ENCODE peak calls at places on chromosomes 11 and 22, in six cellular contexts. D, U, B, E, Q and I are unnamed samples.

GRCh38 chr11:64809781-64810241 is 540 bp downstream of the MEN1 start:
- DNase-seq in D (no peak), U (peak), B (no peak), E (no peak), Q (no peak), I (peak)

GRCh38 chr11:134661660-134662059 is 249.6 kb upstream of the B3GAT1 start:
- DNase-seq in D (no peak), U (no peak), B (peak), E (no peak), Q (no peak), I (no peak)

GRCh38 chr22:23696326-23696851 is 5.6 kb downstream of the RGL4 start:
- DNase-seq in D (no peak), U (no peak), B (peak), E (peak), Q (peak), I (no peak)

GRCh38 chr11:8234425-8234821 is 29.3 kb downstream of the LMO1 start:
- DNase-seq in D (no peak), U (peak), B (no peak), E (no peak), Q (no peak), I (no peak)

GRCh38 chr11:34870548-34871209 is 45.5 kb downstream of the APIP start:
- DNase-seq in D (no peak), U (no peak), B (no peak), E (no peak), Q (no peak), I (no peak)

GRCh38 chr22:49963647-49964026 is 3.1 kb downstream of the PIM3 start:
- DNase-seq in D (no peak), U (no peak), B (peak), E (peak), Q (no peak), I (peak)

GRCh38 chr11:111476366-111476765 is 35.8 kb downstream of the BTG4 start:
- DNase-seq in D (no peak), U (no peak), B (no peak), E (no peak), Q (no peak), I (no peak)

GRCh38 chr22:31286360-31287255 is 5.7 kb downstream of the PIK3IP1 start:
- DNase-seq in D (no peak), U (no peak), B (peak), E (peak), Q (peak), I (peak)

GRCh38 chr11:109853156-109853776 is 239.9 kb upstream of the ZC3H12C start:
- DNase-seq in D (peak), U (peak), B (no peak), E (peak), Q (no peak), I (no peak)

GRCh38 chr11:14334193-14334592 is 24.8 kb downstream of the RRAS2 start:
- DNase-seq in D (no peak), U (no peak), B (no peak), E (no peak), Q (no peak), I (no peak)

GRCh38 chr22:46469701-46470100 is 67.7 kb downstream of the CELSR1 start:
- DNase-seq in D (no peak), U (no peak), B (no peak), E (no peak), Q (no peak), I (no peak)

GRCh38 chr11:19200410-19201201 is 1.2 kb downstream of the CSRP3 start:
- DNase-seq in D (no peak), U (peak), B (no peak), E (no peak), Q (no peak), I (no peak)

GRCh38 chr11:134119094-134119493 is 50.2 kb downstream of the JAM3 start:
- DNase-seq in D (no peak), U (no peak), B (no peak), E (peak), Q (no peak), I (no peak)

GRCh38 chr11:73147771-73148681 is 5.9 kb upstream of the FCHSD2 start:
- DNase-seq in D (no peak), U (peak), B (no peak), E (no peak), Q (no peak), I (peak)

GRCh38 chr22:36286096-36286957 is 33.4 kb downstream of the APOL1 start:
- DNase-seq in D (peak), U (peak), B (peak), E (peak), Q (peak), I (peak)

GRCh38 chr11:17439316-17439782 is 37.3 kb downstream of the ABCC8 start:
- DNase-seq in D (no peak), U (peak), B (peak), E (no peak), Q (no peak), I (no peak)

GRCh38 chr11:108873938-108874337 is 209.1 kb downstream of the DDX10 start:
- DNase-seq in D (no peak), U (no peak), B (no peak), E (no peak), Q (no peak), I (no peak)

GRCh38 chr22:35172452-35172851 is 84.8 kb upstream of the HMGXB4 start:
- DNase-seq in D (no peak), U (no peak), B (no peak), E (no peak), Q (no peak), I (no peak)

GRCh38 chr11:82682003-82682751 is 51.5 kb downstream of the FAM181B start:
- DNase-seq in D (peak), U (peak), B (no peak), E (peak), Q (no peak), I (no peak)

GRCh38 chr11:1410366-1411291 is 20.9 kb downstream of the BRSK2 start:
- DNase-seq in D (no peak), U (no peak), B (no peak), E (no peak), Q (no peak), I (no peak)

GRCh38 chr22:30947163-30947820 is 21.3 kb downstream of the MORC2 start:
- DNase-seq in D (no peak), U (no peak), B (no peak), E (no peak), Q (no peak), I (peak)

GRCh38 chr11:134656861-134657540 is 245.0 kb upstream of the B3GAT1 start:
- DNase-seq in D (no peak), U (no peak), B (peak), E (peak), Q (no peak), I (peak)

GRCh38 chr11:121967131-121967689 is 148.8 kb downstream of the BLID start:
- DNase-seq in D (no peak), U (no peak), B (no peak), E (no peak), Q (no peak), I (no peak)

GRCh38 chr22:46044718-46045458 is 67.9 kb upstream of the WNT7B start:
- DNase-seq in D (no peak), U (peak), B (no peak), E (no peak), Q (peak), I (peak)

GRCh38 chr11:57778318-57779037 is 16.9 kb downstream of the CTNND1 start:
- DNase-seq in D (peak), U (peak), B (peak), E (no peak), Q (no peak), I (peak)

GRCh38 chr11:19279455-19279854 is 38.7 kb upstream of the E2F8 start:
- DNase-seq in D (no peak), U (no peak), B (no peak), E (peak), Q (no peak), I (no peak)

GRCh38 chr22:48782817-48783511 is 1044.7 kb downstream of the BRD1 start:
- DNase-seq in D (no peak), U (no peak), B (no peak), E (no peak), Q (no peak), I (no peak)

GRCh38 chr11:1531961-1532586 is 40.0 kb downstream of the DUSP8 start:
- DNase-seq in D (peak), U (no peak), B (peak), E (no peak), Q (no peak), I (no peak)

GRCh38 chr11:581752-582151 is 5.5 kb downstream of the PHRF1 start:
- DNase-seq in D (no peak), U (no peak), B (no peak), E (no peak), Q (no peak), I (no peak)

GRCh38 chr11:119433369-119433749 is 10.4 kb upstream of the THY1 start:
- DNase-seq in D (no peak), U (peak), B (no peak), E (no peak), Q (no peak), I (no peak)

GRCh38 chr22:49448546-49448945 is 379.1 kb downstream of the BRD1 start:
- DNase-seq in D (no peak), U (no peak), B (no peak), E (no peak), Q (no peak), I (no peak)

GRCh38 chr11:10818594-10818993 is 9.9 kb upstream of the EIF4G2 start:
- DNase-seq in D (peak), U (peak), B (no peak), E (no peak), Q (no peak), I (no peak)